ENCODE peak calls at places on chromosomes 16 and 17, in four cellular contexts. I is mammary epithelial cell, H is hepatocyte, E is GM23248. D is an unnamed sample.

GRCh38 chr17:63564562-63564961 is 14.3 kb downstream of the DCAF7 start:
- DNase-seq in I (no peak), H (no peak), E (no peak), D (no peak)

GRCh38 chr17:28959471-28959871 is 8.2 kb upstream of the PHF12 start:
- DNase-seq in I (no peak), H (no peak), E (no peak), D (no peak)

GRCh38 chr16:21117567-21117966 is 33.1 kb downstream of the DNAH3 start:
- DNase-seq in I (no peak), H (no peak), E (peak; percentile 28), D (no peak)

GRCh38 chr17:7929158-7930029 is at the start of gene KCNAB3:
- DNase-seq in I (peak; percentile 22), H (peak; percentile 82), E (peak; percentile 78), D (peak; percentile 38)

GRCh38 chr16:55418586-55418985 is 60.4 kb upstream of the MMP2 start:
- DNase-seq in I (no peak), H (peak; percentile 47), E (peak; percentile 30), D (peak; percentile 11)

GRCh38 chr16:55915116-55915827 is 40.1 kb upstream of the CES5A start:
- DNase-seq in I (no peak), H (no peak), E (no peak), D (no peak)

GRCh38 chr16:58299757-58300349 is 5.0 kb upstream of the PRSS54 start:
- DNase-seq in I (peak; percentile 4), H (peak; percentile 24), E (peak; percentile 23), D (peak; percentile 70)

GRCh38 chr17:43732961-43733360 is 25.6 kb downstream of the SOST start:
- DNase-seq in I (peak; percentile 82), H (no peak), E (peak; percentile 91), D (no peak)

GRCh38 chr17:81309140-81309858 is 14.2 kb upstream of the SLC38A10 start:
- DNase-seq in I (peak; percentile 12), H (peak; percentile 92), E (peak; percentile 88), D (peak; percentile 74)

GRCh38 chr16:19559242-19559910 is 3.9 kb downstream of the VPS35L start:
- DNase-seq in I (peak; percentile 20), H (peak; percentile 78), E (peak; percentile 79), D (peak; percentile 83)
- H3K79me2 ChIP-seq in I (peaks cover 39% of the 10 kb centered on the region), H (peaks cover 44% of the 10 kb centered on the region), E (peaks cover 66% of the 10 kb centered on the region), D (no peaks in the 10 kb centered on the region)

DNA sequence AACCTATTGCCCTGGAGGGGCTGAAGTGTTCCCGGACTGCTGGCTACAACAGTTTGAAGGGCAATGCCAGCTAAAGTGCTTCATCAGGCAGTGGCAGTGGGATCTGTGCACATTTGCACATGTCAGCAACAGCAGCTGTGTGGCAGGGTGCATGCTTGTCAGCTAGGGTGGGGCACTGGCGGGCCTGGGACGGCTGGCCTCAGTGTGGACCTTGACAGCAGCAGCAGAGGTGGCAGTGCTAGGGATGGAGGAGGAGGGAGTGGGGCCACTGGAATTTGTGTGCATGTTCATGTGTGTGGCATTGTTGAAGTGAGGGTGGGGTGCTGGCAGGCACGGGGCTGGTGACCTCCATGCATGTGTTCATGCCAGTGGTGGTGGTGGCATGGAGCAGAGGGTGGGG is 203.3 kb upstream of the HS3ST4 start:
- DNase-seq in I (no peak), H (no peak), E (no peak), D (no peak)
- H3K4me3 ChIP-seq in I (no peak overlapping the region), H (no peak overlapping the region), E (no peak overlapping the region), D (no peak overlapping the region)

GRCh38 chr16:12159672-12160071 is 183.1 kb downstream of the SNX29 start:
- DNase-seq in I (no peak), H (no peak), E (peak; percentile 25), D (no peak)
- H3K79me2 ChIP-seq in I (no peaks in the 10 kb centered on the region), H (no peaks in the 10 kb centered on the region), E (no peaks in the 10 kb centered on the region), D (no peaks in the 10 kb centered on the region)

DNA sequence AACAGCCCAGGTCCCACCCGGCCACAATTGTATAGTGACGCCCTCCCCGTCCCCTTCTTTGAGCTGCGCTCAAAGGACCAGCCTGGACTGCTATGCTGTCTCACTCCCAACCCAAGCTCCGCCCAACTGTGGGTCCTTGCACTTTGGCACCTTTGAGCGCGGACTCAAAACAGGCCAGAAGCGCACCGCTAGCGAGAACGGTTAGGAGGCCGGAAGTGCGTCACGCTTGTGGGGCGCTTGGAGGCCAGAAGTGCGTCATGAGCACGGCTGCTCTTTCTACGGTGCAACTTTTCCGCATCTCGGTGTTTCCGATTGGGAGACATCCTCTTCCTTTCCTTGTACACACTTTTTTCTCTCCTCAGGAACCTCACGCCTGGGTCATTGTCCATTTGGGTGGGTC is at the start of gene ZNF19:
- DNase-seq in I (no peak), H (no peak), E (no peak), D (no peak)
- H3K4me3 ChIP-seq in I (no peak within 1 kb of the TSS), H (no peak within 1 kb of the TSS), E (no peak within 1 kb of the TSS), D (no peak within 1 kb of the TSS)

DNA sequence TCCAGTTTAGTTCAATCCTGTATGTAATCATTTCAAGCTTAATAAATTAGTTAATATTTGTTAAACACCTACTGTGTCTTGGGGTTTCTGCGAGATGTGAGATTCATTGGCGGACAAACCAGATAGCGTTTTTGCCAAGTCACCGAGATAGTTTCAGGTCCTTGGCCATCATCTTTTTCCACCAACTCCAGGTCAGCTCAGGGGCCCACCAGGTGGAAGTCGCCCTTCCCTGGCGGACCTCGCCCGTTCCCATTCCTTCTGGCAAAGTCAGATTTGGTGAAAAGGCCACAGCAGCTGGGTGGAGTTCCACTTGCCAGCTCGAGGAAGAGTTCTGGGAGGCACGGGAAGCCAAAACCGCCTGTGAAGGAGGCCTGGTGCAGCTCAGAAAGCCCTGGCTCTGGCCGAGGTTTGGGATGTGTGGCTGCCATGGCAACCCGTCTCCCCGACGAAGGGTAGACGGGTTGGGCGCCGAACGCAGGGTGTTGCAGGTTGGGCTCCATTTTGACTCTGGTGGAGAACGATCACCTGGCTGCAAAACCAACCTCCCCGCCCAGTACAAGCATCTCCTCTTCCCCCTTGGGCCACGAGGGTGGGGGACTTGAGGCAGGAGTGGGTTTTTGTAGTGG is 39.5 kb downstream of the CMIP start:
- DNase-seq in I (no peak), H (no peak), E (no peak), D (peak; percentile 82)
- H3K79me2 ChIP-seq in I (peaks cover 100% of the 10 kb centered on the region), H (peaks cover 90% of the 10 kb centered on the region), E (peaks cover 91% of the 10 kb centered on the region), D (peaks cover 18% of the 10 kb centered on the region)

DNA sequence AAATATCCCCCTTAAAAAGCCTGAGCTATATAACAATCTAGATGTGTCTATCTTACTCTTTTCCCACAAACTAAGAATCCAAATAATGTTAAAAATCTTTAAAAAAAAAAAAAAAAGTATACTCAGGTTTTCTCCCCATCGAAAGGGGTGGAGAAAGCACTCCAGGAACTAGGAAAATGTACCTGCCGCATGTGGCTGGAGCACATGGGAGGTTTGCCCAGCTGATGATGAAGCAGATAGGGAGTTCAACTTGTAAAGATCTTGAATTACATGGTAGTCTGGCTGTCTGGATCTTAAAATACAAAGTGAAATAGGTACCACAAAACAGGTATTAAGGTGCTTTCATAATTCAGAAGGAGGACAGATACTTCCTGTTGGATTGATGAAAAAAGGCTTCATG is 8.8 kb upstream of the SLFN14 start:
- DNase-seq in I (no peak), H (no peak), E (no peak), D (no peak)
- H3K4me3 ChIP-seq in I (peak overlapping the region; percentile 91), H (no peak overlapping the region), E (no peak overlapping the region), D (no peak overlapping the region)

GRCh38 chr16:85583491-85584181 is 29.5 kb upstream of the GSE1 start:
- DNase-seq in I (no peak), H (no peak), E (peak; percentile 82), D (no peak)

GRCh38 chr16:85584192-85584757 is 28.8 kb upstream of the GSE1 start:
- DNase-seq in I (no peak), H (no peak), E (no peak), D (no peak)

GRCh38 chr16:85586360-85587145 is 26.6 kb upstream of the GSE1 start:
- DNase-seq in I (no peak), H (no peak), E (peak; percentile 37), D (no peak)

GRCh38 chr16:85585762-85586161 is 27.4 kb upstream of the GSE1 start:
- DNase-seq in I (no peak), H (no peak), E (no peak), D (no peak)

GRCh38 chr16:85584989-85585388 is 28.1 kb upstream of the GSE1 start:
- DNase-seq in I (no peak), H (no peak), E (no peak), D (no peak)
- H3K79me2 ChIP-seq in I (peaks cover 3% of the 10 kb centered on the region), H (peaks cover 99% of the 10 kb centered on the region), E (peaks cover 100% of the 10 kb centered on the region), D (peaks cover 3% of the 10 kb centered on the region)

GRCh38 chr17:77570565-77570898 is 388.0 kb upstream of the TNRC6C start:
- DNase-seq in I (no peak), H (no peak), E (no peak), D (no peak)

GRCh38 chr17:77572065-77572601 is 386.4 kb upstream of the TNRC6C start:
- DNase-seq in I (no peak), H (no peak), E (no peak), D (no peak)

GRCh38 chr17:77571562-77571981 is 386.9 kb upstream of the TNRC6C start:
- DNase-seq in I (no peak), H (no peak), E (peak; percentile 28), D (no peak)

GRCh38 chr17:77569846-77570564 is 388.5 kb upstream of the TNRC6C start:
- DNase-seq in I (no peak), H (no peak), E (no peak), D (no peak)

GRCh38 chr17:77571141-77571540 is 387.4 kb upstream of the TNRC6C start:
- DNase-seq in I (no peak), H (no peak), E (no peak), D (no peak)
- H3K4me3 ChIP-seq in I (no peak overlapping the region), H (no peak overlapping the region), E (no peak overlapping the region), D (no peak overlapping the region)

GRCh38 chr16:86578499-86579267 is at the start of gene FOXL1:
- DNase-seq in I (no peak), H (peak; percentile 51), E (peak; percentile 91), D (no peak)
- H3K79me2 ChIP-seq in I (peaks cover 3% of the 10 kb centered on the region), H (no peaks in the 10 kb centered on the region), E (peaks cover 67% of the 10 kb centered on the region), D (peaks cover 2% of the 10 kb centered on the region)